ENCODE peak calls at places on chromosomes 11 and 22, in eight cellular contexts. D is mammary epithelial cell, Z is cardiac fibroblast, I is DND-41, K is fibroblast of villous mesenchyme, O is endothelial cell, C is keratinocyte, U is H9. L is an unnamed sample.
A peak's percentile ranks its signal among the peaks of the same experiment; 100 is the strongest.

GRCh38 chr22:46972256-46972655 is 209.8 kb downstream of the TBC1D22A start:
- DNase-seq in C (no peak), K (no peak), D (no peak), I (no peak), Z (no peak), U (no peak), O (no peak), L (no peak)

GRCh38 chr11:121595717-121596156 is 143.0 kb upstream of the SORL1-AS1 start:
- DNase-seq in K (peak; percentile 99), O (no peak), I (no peak), C (peak; percentile 96), D (peak; percentile 96), U (no peak), Z (peak; percentile 98), L (no peak)

GRCh38 chr22:49301398-49302149 is 526.1 kb downstream of the BRD1 start:
- DNase-seq in Z (no peak), C (no peak), K (no peak), O (no peak), I (no peak), D (no peak), U (peak; percentile 27), L (peak; percentile 8)

GRCh38 chr11:126510621-126511370 is 155.3 kb downstream of the ST3GAL4 start:
- DNase-seq in C (no peak), I (no peak), Z (peak; percentile 8), K (peak; percentile 2), D (no peak), U (no peak), O (no peak), L (no peak)

GRCh38 chr11:18972336-18972735 is 33.1 kb upstream of the MRGPRX1 start:
- DNase-seq in C (no peak), D (no peak), I (no peak), U (no peak), K (no peak), O (no peak), Z (no peak), L (no peak)

GRCh38 chr11:111310723-111311122 is 12.4 kb downstream of the POU2AF3 start:
- DNase-seq in C (no peak), U (no peak), O (no peak), I (no peak), D (peak; percentile 21), K (no peak), Z (no peak), L (no peak)

GRCh38 chr11:110856993-110857812 is 145.0 kb upstream of the ARHGAP20 start:
- DNase-seq in C (no peak), D (no peak), I (no peak), U (no peak), Z (peak; percentile 46), K (no peak), O (no peak), L (no peak)

GRCh38 chr22:31676700-31677099 is 14.7 kb upstream of the PISD start:
- DNase-seq in K (peak; percentile 94), D (peak; percentile 92), I (no peak), O (peak; percentile 56), U (peak; percentile 98), C (peak; percentile 75), Z (peak; percentile 94), L (peak; percentile 73)

GRCh38 chr11:43556892-43557291 is 123.6 kb upstream of the HSD17B12 start:
- DNase-seq in U (no peak), Z (no peak), C (no peak), K (no peak), O (no peak), D (no peak), I (no peak), L (no peak)

GRCh38 chr11:43558056-43558455 is 122.5 kb upstream of the HSD17B12 start:
- DNase-seq in U (no peak), K (no peak), Z (no peak), C (no peak), O (no peak), I (no peak), D (no peak), L (no peak)

GRCh38 chr11:43558556-43559127 is 121.9 kb upstream of the HSD17B12 start:
- DNase-seq in C (no peak), Z (no peak), K (no peak), U (no peak), D (no peak), O (no peak), I (no peak), L (no peak)

GRCh38 chr11:43556269-43556668 is 124.3 kb upstream of the HSD17B12 start:
- DNase-seq in C (no peak), U (no peak), O (no peak), I (no peak), K (no peak), D (no peak), Z (no peak), L (no peak)

GRCh38 chr11:43557553-43558031 is 122.9 kb upstream of the HSD17B12 start:
- DNase-seq in O (no peak), U (peak; percentile 53), D (no peak), Z (peak; percentile 19), K (no peak), C (no peak), I (no peak), L (no peak)
- TF ChIP-seq CTCF in O (no peak), U (peak; percentile 39), D (peak; percentile 47), Z (peak; percentile 24), K (peak; percentile 22), C (no peak), I (no peak), L (peak; percentile 33)

DNA sequence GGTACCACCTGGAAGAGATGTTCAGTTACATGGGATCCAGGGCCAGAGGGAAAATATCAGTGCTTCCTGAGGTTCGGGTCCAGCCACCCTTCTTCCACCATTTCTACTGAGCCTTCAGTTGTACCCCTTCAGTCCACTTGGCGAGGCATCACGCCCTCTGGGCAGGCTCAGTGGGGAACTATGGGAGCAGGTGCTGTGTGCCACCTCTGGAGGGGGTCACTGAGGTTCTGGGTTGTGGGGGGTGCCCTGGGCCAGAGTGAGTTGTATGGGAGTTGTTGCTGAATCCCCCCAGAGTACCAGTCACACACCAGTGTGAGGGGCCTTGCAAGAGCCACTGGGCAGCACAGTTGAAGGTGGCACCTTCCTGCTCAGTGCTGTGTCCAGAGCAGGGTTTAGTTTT is 2.7 kb upstream of the SREBF2 start:
- DNase-seq in O (no peak), U (peak; percentile 52), I (peak; percentile 46), D (no peak), C (no peak), Z (no peak), K (no peak), L (no peak)
- TF ChIP-seq CTCF in O (no peak), U (peak; percentile 42), I (peak; percentile 53), D (no peak), C (peak; percentile 10), Z (no peak), K (no peak), L (no peak)

DNA sequence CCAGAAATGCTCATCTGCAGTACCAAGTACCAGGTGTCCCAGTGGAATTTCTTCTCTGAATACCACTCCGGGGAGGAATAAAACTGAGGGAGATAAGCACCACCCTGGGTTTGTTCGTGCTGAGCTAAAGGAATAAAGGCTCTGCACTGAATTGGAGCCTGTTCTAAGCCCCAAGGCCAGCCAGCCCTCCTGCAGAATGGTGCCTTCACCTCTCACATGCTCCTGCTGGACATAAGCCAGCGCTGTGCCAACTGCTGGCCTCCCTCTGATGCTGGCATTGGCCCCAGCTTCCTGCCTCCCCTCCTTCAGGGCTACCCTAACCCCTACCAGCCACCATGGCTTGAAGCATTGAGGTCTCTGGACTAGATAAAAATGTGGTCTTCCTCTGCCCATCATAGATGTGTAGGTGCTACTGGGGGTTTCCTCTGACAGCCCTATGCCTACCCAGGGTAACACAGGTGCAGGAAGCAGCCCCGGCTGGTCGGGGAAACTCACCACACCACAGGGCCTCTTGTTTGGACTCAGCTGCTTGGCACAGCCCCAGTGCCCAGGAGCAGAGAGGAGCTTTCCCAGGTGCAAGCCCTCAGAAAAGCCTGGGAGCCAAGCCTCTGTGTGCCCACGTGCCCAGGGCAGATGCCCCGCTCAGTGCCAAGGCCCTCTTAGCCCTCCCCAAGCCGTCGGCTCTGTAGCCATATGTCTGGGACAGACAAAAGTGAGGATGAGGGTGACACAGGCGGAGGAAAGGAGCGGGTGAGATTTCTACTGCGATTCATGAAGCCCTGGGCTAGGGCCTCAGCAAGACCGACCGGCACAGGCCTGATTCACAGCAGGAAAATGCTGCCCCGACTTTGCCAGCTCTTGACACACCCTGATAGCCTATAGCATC is 34.1 kb upstream of the JAM3 start:
- DNase-seq in K (no peak), C (peak; percentile 42), Z (no peak), U (no peak), O (no peak), D (peak; percentile 44), I (peak; percentile 32), L (no peak)
- TF ChIP-seq CTCF in K (no peak), C (no peak), Z (no peak), U (no peak), O (no peak), D (no peak), I (no peak), L (no peak)

GRCh38 chr11:23405350-23405937 is 545.2 kb upstream of the CCDC179 start:
- DNase-seq in O (no peak), I (no peak), U (no peak), C (no peak), Z (no peak), K (no peak), D (no peak), L (no peak)

GRCh38 chr11:23399995-23400394 is 539.7 kb upstream of the CCDC179 start:
- DNase-seq in I (no peak), O (no peak), K (no peak), D (no peak), Z (no peak), U (no peak), C (no peak), L (no peak)

GRCh38 chr11:23403210-23404185 is 543.2 kb upstream of the CCDC179 start:
- DNase-seq in U (no peak), D (no peak), Z (no peak), O (no peak), C (no peak), I (no peak), K (no peak), L (no peak)

GRCh38 chr11:23406131-23406819 is 546.0 kb upstream of the CCDC179 start:
- DNase-seq in K (no peak), D (no peak), I (no peak), O (no peak), Z (no peak), U (peak; percentile 52), C (no peak), L (no peak)

DNA sequence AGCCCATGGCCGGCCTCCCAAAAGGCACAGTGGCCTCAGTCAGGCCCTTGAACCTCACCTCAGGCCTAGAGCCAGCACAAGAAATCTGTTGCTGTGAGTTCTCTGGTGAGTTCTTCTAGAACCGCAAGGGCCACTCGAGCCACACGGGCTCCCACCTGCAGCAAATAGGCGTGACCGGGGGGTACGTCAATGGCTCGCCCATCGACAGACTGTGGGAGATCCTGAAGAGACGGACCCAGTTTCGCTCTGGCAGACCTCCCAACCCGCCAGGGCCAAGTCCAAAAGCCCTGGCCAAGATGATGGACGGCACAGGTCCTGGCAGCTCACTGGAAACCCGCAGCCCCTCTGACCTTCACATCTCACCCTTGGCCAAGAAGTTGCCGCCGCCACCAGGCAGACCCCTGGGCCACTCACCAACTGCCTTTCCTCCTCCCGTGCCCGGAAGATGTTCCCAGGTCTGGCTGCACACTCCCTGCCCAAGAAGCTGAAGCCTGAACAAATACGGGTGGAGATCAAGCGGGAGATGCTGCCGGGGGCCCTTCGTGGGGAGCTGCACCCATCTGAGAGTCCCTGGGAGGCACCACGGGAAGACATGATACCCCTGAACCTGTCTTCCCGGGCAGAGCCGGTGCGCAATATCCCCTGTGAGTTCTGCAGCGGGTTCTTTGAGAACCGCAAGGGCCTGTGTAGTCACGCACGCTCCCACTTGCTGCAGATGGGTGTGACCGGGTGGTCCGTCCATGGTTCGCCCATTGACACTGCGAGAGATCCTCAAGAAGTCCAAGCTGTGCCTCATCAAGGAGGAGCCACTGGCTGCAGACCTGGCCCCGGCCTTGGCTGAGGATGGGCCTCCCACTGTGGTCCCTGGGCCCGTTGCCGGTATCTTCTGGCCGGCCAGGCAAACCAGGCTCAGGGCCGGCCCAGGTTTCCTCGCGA is 544.2 kb upstream of the CCDC179 start:
- DNase-seq in U (no peak), C (no peak), I (no peak), Z (no peak), D (no peak), K (no peak), O (no peak), L (no peak)
- TF ChIP-seq CTCF in U (no peak), C (no peak), I (no peak), Z (no peak), D (no peak), K (no peak), O (no peak), L (no peak)

L was measured in progenitor cell of endocrine pancreas.